ENCODE peak calls at places on chromosomes 3 and 15, in seven cellular contexts. One of them, this sample, is unnamed.

GRCh38 chr3:50562866-50563265 is 4.7 kb downstream of the C3orf18 start:
- DNase-seq in HuH-7.5: no peak
- DNase-seq in naive thymus-derived CD8-positive, alpha-beta T cell: no peak
- DNase-seq in activated CD8-positive, alpha-beta memory T cell treated with anti-CD3 and anti-CD28 coated beads, Interleukin-2, amount 50 U/mL, for 4 hours: no peak
- DNase-seq in pons: no peak
- DNase-seq in mammary epithelial cell: peak
- DNase-seq in upper lobe of right lung: no peak
- DNase-seq in this sample: no peak

GRCh38 chr3:14117468-14118399 is 6.9 kb downstream of the CHCHD4 start:
- DNase-seq in HuH-7.5: no peak
- DNase-seq in naive thymus-derived CD8-positive, alpha-beta T cell: no peak
- DNase-seq in activated CD8-positive, alpha-beta memory T cell treated with anti-CD3 and anti-CD28 coated beads, Interleukin-2, amount 50 U/mL, for 4 hours: no peak
- DNase-seq in pons: no peak
- DNase-seq in mammary epithelial cell: no peak
- DNase-seq in upper lobe of right lung: peak
- DNase-seq in this sample: no peak

GRCh38 chr3:105752791-105753415 is 115.9 kb downstream of the CBLB start:
- DNase-seq in HuH-7.5: no peak
- DNase-seq in naive thymus-derived CD8-positive, alpha-beta T cell: peak
- DNase-seq in activated CD8-positive, alpha-beta memory T cell treated with anti-CD3 and anti-CD28 coated beads, Interleukin-2, amount 50 U/mL, for 4 hours: peak
- DNase-seq in pons: no peak
- DNase-seq in mammary epithelial cell: peak
- DNase-seq in upper lobe of right lung: no peak
- DNase-seq in this sample: no peak

GRCh38 chr3:188137062-188137461 is 16.9 kb upstream of the LPP start:
- DNase-seq in HuH-7.5: no peak
- DNase-seq in naive thymus-derived CD8-positive, alpha-beta T cell: no peak
- DNase-seq in activated CD8-positive, alpha-beta memory T cell treated with anti-CD3 and anti-CD28 coated beads, Interleukin-2, amount 50 U/mL, for 4 hours: no peak
- DNase-seq in pons: no peak
- DNase-seq in mammary epithelial cell: no peak
- DNase-seq in upper lobe of right lung: no peak
- DNase-seq in this sample: no peak

GRCh38 chr3:34683851-34684250 is 885.4 kb downstream of the PDCD6IP start:
- DNase-seq in HuH-7.5: no peak
- DNase-seq in naive thymus-derived CD8-positive, alpha-beta T cell: no peak
- DNase-seq in activated CD8-positive, alpha-beta memory T cell treated with anti-CD3 and anti-CD28 coated beads, Interleukin-2, amount 50 U/mL, for 4 hours: peak
- DNase-seq in pons: peak
- DNase-seq in mammary epithelial cell: peak
- DNase-seq in upper lobe of right lung: peak
- DNase-seq in this sample: peak

GRCh38 chr3:66490214-66490613 is 10.6 kb downstream of the LRIG1 start:
- DNase-seq in HuH-7.5: no peak
- DNase-seq in naive thymus-derived CD8-positive, alpha-beta T cell: no peak
- DNase-seq in activated CD8-positive, alpha-beta memory T cell treated with anti-CD3 and anti-CD28 coated beads, Interleukin-2, amount 50 U/mL, for 4 hours: no peak
- DNase-seq in pons: no peak
- DNase-seq in mammary epithelial cell: no peak
- DNase-seq in upper lobe of right lung: no peak
- DNase-seq in this sample: no peak

GRCh38 chr3:150216041-150216811 is 191.9 kb upstream of the TSC22D2 start:
- DNase-seq in HuH-7.5: no peak
- DNase-seq in naive thymus-derived CD8-positive, alpha-beta T cell: no peak
- DNase-seq in activated CD8-positive, alpha-beta memory T cell treated with anti-CD3 and anti-CD28 coated beads, Interleukin-2, amount 50 U/mL, for 4 hours: no peak
- DNase-seq in pons: peak
- DNase-seq in mammary epithelial cell: peak
- DNase-seq in upper lobe of right lung: no peak
- DNase-seq in this sample: no peak

GRCh38 chr3:179258820-179259219 is 7.9 kb upstream of the KCNMB3 start:
- DNase-seq in HuH-7.5: no peak
- DNase-seq in naive thymus-derived CD8-positive, alpha-beta T cell: no peak
- DNase-seq in activated CD8-positive, alpha-beta memory T cell treated with anti-CD3 and anti-CD28 coated beads, Interleukin-2, amount 50 U/mL, for 4 hours: no peak
- DNase-seq in pons: no peak
- DNase-seq in mammary epithelial cell: no peak
- DNase-seq in upper lobe of right lung: no peak
- DNase-seq in this sample: no peak

GRCh38 chr3:149245738-149246451 is 24.3 kb upstream of the CP start:
- DNase-seq in HuH-7.5: no peak
- DNase-seq in naive thymus-derived CD8-positive, alpha-beta T cell: no peak
- DNase-seq in activated CD8-positive, alpha-beta memory T cell treated with anti-CD3 and anti-CD28 coated beads, Interleukin-2, amount 50 U/mL, for 4 hours: no peak
- DNase-seq in pons: peak
- DNase-seq in mammary epithelial cell: peak
- DNase-seq in upper lobe of right lung: no peak
- DNase-seq in this sample: no peak

GRCh38 chr3:181909241-181909640 is 197.5 kb downstream of the SOX2 start:
- DNase-seq in HuH-7.5: no peak
- DNase-seq in naive thymus-derived CD8-positive, alpha-beta T cell: no peak
- DNase-seq in activated CD8-positive, alpha-beta memory T cell treated with anti-CD3 and anti-CD28 coated beads, Interleukin-2, amount 50 U/mL, for 4 hours: no peak
- DNase-seq in pons: no peak
- DNase-seq in mammary epithelial cell: no peak
- DNase-seq in upper lobe of right lung: no peak
- DNase-seq in this sample: no peak

GRCh38 chr3:69161587-69162196 is 39.3 kb upstream of the LMOD3 start:
- DNase-seq in HuH-7.5: no peak
- DNase-seq in naive thymus-derived CD8-positive, alpha-beta T cell: peak
- DNase-seq in activated CD8-positive, alpha-beta memory T cell treated with anti-CD3 and anti-CD28 coated beads, Interleukin-2, amount 50 U/mL, for 4 hours: peak
- DNase-seq in pons: peak
- DNase-seq in mammary epithelial cell: peak
- DNase-seq in upper lobe of right lung: no peak
- DNase-seq in this sample: no peak

GRCh38 chr3:56787784-56788256 is 13.9 kb downstream of the ARHGEF3 start:
- DNase-seq in HuH-7.5: no peak
- DNase-seq in naive thymus-derived CD8-positive, alpha-beta T cell: no peak
- DNase-seq in activated CD8-positive, alpha-beta memory T cell treated with anti-CD3 and anti-CD28 coated beads, Interleukin-2, amount 50 U/mL, for 4 hours: peak
- DNase-seq in pons: no peak
- DNase-seq in mammary epithelial cell: no peak
- DNase-seq in upper lobe of right lung: no peak
- DNase-seq in this sample: no peak

GRCh38 chr15:29860872-29861271 is 38.6 kb upstream of the TJP1 start:
- DNase-seq in HuH-7.5: no peak
- DNase-seq in naive thymus-derived CD8-positive, alpha-beta T cell: no peak
- DNase-seq in activated CD8-positive, alpha-beta memory T cell treated with anti-CD3 and anti-CD28 coated beads, Interleukin-2, amount 50 U/mL, for 4 hours: no peak
- DNase-seq in pons: no peak
- DNase-seq in mammary epithelial cell: peak
- DNase-seq in upper lobe of right lung: no peak
- DNase-seq in this sample: no peak

GRCh38 chr3:30766522-30766921 is 127.9 kb downstream of the GADL1 start:
- DNase-seq in HuH-7.5: no peak
- DNase-seq in naive thymus-derived CD8-positive, alpha-beta T cell: no peak
- DNase-seq in activated CD8-positive, alpha-beta memory T cell treated with anti-CD3 and anti-CD28 coated beads, Interleukin-2, amount 50 U/mL, for 4 hours: no peak
- DNase-seq in pons: peak
- DNase-seq in mammary epithelial cell: no peak
- DNase-seq in upper lobe of right lung: no peak
- DNase-seq in this sample: no peak

GRCh38 chr3:126135398-126136076 is 44.8 kb downstream of the ALDH1L1 start:
- DNase-seq in HuH-7.5: no peak
- DNase-seq in naive thymus-derived CD8-positive, alpha-beta T cell: no peak
- DNase-seq in activated CD8-positive, alpha-beta memory T cell treated with anti-CD3 and anti-CD28 coated beads, Interleukin-2, amount 50 U/mL, for 4 hours: peak
- DNase-seq in pons: no peak
- DNase-seq in mammary epithelial cell: no peak
- DNase-seq in upper lobe of right lung: peak
- DNase-seq in this sample: no peak

GRCh38 chr15:69451951-69452701 is 492 bp upstream of the RPLP1 start:
- DNase-seq in HuH-7.5: peak
- DNase-seq in naive thymus-derived CD8-positive, alpha-beta T cell: no peak
- DNase-seq in activated CD8-positive, alpha-beta memory T cell treated with anti-CD3 and anti-CD28 coated beads, Interleukin-2, amount 50 U/mL, for 4 hours: no peak
- DNase-seq in pons: no peak
- DNase-seq in mammary epithelial cell: no peak
- DNase-seq in upper lobe of right lung: no peak
- DNase-seq in this sample: no peak

GRCh38 chr3:184155644-184156521 is 706 bp downstream of the DVL3 start:
- DNase-seq in HuH-7.5: no peak
- DNase-seq in naive thymus-derived CD8-positive, alpha-beta T cell: no peak
- DNase-seq in activated CD8-positive, alpha-beta memory T cell treated with anti-CD3 and anti-CD28 coated beads, Interleukin-2, amount 50 U/mL, for 4 hours: peak
- DNase-seq in pons: no peak
- DNase-seq in mammary epithelial cell: peak
- DNase-seq in upper lobe of right lung: peak
- DNase-seq in this sample: peak

GRCh38 chr3:178129109-178129508 is 407.1 kb upstream of the KCNMB2 start:
- DNase-seq in HuH-7.5: no peak
- DNase-seq in naive thymus-derived CD8-positive, alpha-beta T cell: no peak
- DNase-seq in activated CD8-positive, alpha-beta memory T cell treated with anti-CD3 and anti-CD28 coated beads, Interleukin-2, amount 50 U/mL, for 4 hours: no peak
- DNase-seq in pons: no peak
- DNase-seq in mammary epithelial cell: no peak
- DNase-seq in upper lobe of right lung: no peak
- DNase-seq in this sample: no peak

GRCh38 chr15:25795712-25796111 is 67.4 kb downstream of the ATP10A start:
- DNase-seq in HuH-7.5: no peak
- DNase-seq in naive thymus-derived CD8-positive, alpha-beta T cell: no peak
- DNase-seq in activated CD8-positive, alpha-beta memory T cell treated with anti-CD3 and anti-CD28 coated beads, Interleukin-2, amount 50 U/mL, for 4 hours: no peak
- DNase-seq in pons: no peak
- DNase-seq in mammary epithelial cell: no peak
- DNase-seq in upper lobe of right lung: peak
- DNase-seq in this sample: no peak

GRCh38 chr3:50264389-50264963 is 4.5 kb upstream of the SEMA3B start:
- DNase-seq in HuH-7.5: peak
- DNase-seq in naive thymus-derived CD8-positive, alpha-beta T cell: no peak
- DNase-seq in activated CD8-positive, alpha-beta memory T cell treated with anti-CD3 and anti-CD28 coated beads, Interleukin-2, amount 50 U/mL, for 4 hours: no peak
- DNase-seq in pons: peak
- DNase-seq in mammary epithelial cell: no peak
- DNase-seq in upper lobe of right lung: peak
- DNase-seq in this sample: peak

GRCh38 chr3:126956361-126956760 is 26.6 kb upstream of the PLXNA1 start:
- DNase-seq in HuH-7.5: no peak
- DNase-seq in naive thymus-derived CD8-positive, alpha-beta T cell: no peak
- DNase-seq in activated CD8-positive, alpha-beta memory T cell treated with anti-CD3 and anti-CD28 coated beads, Interleukin-2, amount 50 U/mL, for 4 hours: no peak
- DNase-seq in pons: no peak
- DNase-seq in mammary epithelial cell: no peak
- DNase-seq in upper lobe of right lung: peak
- DNase-seq in this sample: no peak

GRCh38 chr3:48247401-48247807 is 6.5 kb downstream of the ZNF589 start:
- DNase-seq in HuH-7.5: no peak
- DNase-seq in naive thymus-derived CD8-positive, alpha-beta T cell: no peak
- DNase-seq in activated CD8-positive, alpha-beta memory T cell treated with anti-CD3 and anti-CD28 coated beads, Interleukin-2, amount 50 U/mL, for 4 hours: no peak
- DNase-seq in pons: no peak
- DNase-seq in mammary epithelial cell: peak
- DNase-seq in upper lobe of right lung: no peak
- DNase-seq in this sample: no peak

GRCh38 chr3:109480014-109480413 is 142.7 kb upstream of the DPPA4 start:
- DNase-seq in HuH-7.5: no peak
- DNase-seq in naive thymus-derived CD8-positive, alpha-beta T cell: no peak
- DNase-seq in activated CD8-positive, alpha-beta memory T cell treated with anti-CD3 and anti-CD28 coated beads, Interleukin-2, amount 50 U/mL, for 4 hours: no peak
- DNase-seq in pons: no peak
- DNase-seq in mammary epithelial cell: no peak
- DNase-seq in upper lobe of right lung: no peak
- DNase-seq in this sample: no peak

GRCh38 chr3:111301238-111301798 is 229.7 kb downstream of the NECTIN3 start:
- DNase-seq in HuH-7.5: no peak
- DNase-seq in naive thymus-derived CD8-positive, alpha-beta T cell: no peak
- DNase-seq in activated CD8-positive, alpha-beta memory T cell treated with anti-CD3 and anti-CD28 coated beads, Interleukin-2, amount 50 U/mL, for 4 hours: no peak
- DNase-seq in pons: no peak
- DNase-seq in mammary epithelial cell: no peak
- DNase-seq in upper lobe of right lung: no peak
- DNase-seq in this sample: no peak

GRCh38 chr3:134197681-134198261 is 52.9 kb downstream of the RYK start:
- DNase-seq in HuH-7.5: peak
- DNase-seq in naive thymus-derived CD8-positive, alpha-beta T cell: no peak
- DNase-seq in activated CD8-positive, alpha-beta memory T cell treated with anti-CD3 and anti-CD28 coated beads, Interleukin-2, amount 50 U/mL, for 4 hours: no peak
- DNase-seq in pons: peak
- DNase-seq in mammary epithelial cell: peak
- DNase-seq in upper lobe of right lung: no peak
- DNase-seq in this sample: peak

GRCh38 chr3:151918253-151919029 is 45.0 kb downstream of the SUCNR1 start:
- DNase-seq in HuH-7.5: peak
- DNase-seq in naive thymus-derived CD8-positive, alpha-beta T cell: no peak
- DNase-seq in activated CD8-positive, alpha-beta memory T cell treated with anti-CD3 and anti-CD28 coated beads, Interleukin-2, amount 50 U/mL, for 4 hours: no peak
- DNase-seq in pons: peak
- DNase-seq in mammary epithelial cell: peak
- DNase-seq in upper lobe of right lung: no peak
- DNase-seq in this sample: no peak

GRCh38 chr3:28575100-28575747 is 226.6 kb upstream of the AZI2 start:
- DNase-seq in HuH-7.5: no peak
- DNase-seq in naive thymus-derived CD8-positive, alpha-beta T cell: no peak
- DNase-seq in activated CD8-positive, alpha-beta memory T cell treated with anti-CD3 and anti-CD28 coated beads, Interleukin-2, amount 50 U/mL, for 4 hours: no peak
- DNase-seq in pons: no peak
- DNase-seq in mammary epithelial cell: no peak
- DNase-seq in upper lobe of right lung: peak
- DNase-seq in this sample: no peak

GRCh38 chr3:171198781-171199472 is 172.4 kb upstream of the SLC2A2 start:
- DNase-seq in HuH-7.5: no peak
- DNase-seq in naive thymus-derived CD8-positive, alpha-beta T cell: no peak
- DNase-seq in activated CD8-positive, alpha-beta memory T cell treated with anti-CD3 and anti-CD28 coated beads, Interleukin-2, amount 50 U/mL, for 4 hours: no peak
- DNase-seq in pons: no peak
- DNase-seq in mammary epithelial cell: no peak
- DNase-seq in upper lobe of right lung: no peak
- DNase-seq in this sample: no peak

GRCh38 chr15:42364529-42364928 is 5.2 kb downstream of the CAPN3 start:
- DNase-seq in HuH-7.5: no peak
- DNase-seq in naive thymus-derived CD8-positive, alpha-beta T cell: no peak
- DNase-seq in activated CD8-positive, alpha-beta memory T cell treated with anti-CD3 and anti-CD28 coated beads, Interleukin-2, amount 50 U/mL, for 4 hours: no peak
- DNase-seq in pons: peak
- DNase-seq in mammary epithelial cell: no peak
- DNase-seq in upper lobe of right lung: no peak
- DNase-seq in this sample: no peak

GRCh38 chr3:195221015-195221853 is 49.7 kb downstream of the XXYLT1 start:
- DNase-seq in HuH-7.5: no peak
- DNase-seq in naive thymus-derived CD8-positive, alpha-beta T cell: no peak
- DNase-seq in activated CD8-positive, alpha-beta memory T cell treated with anti-CD3 and anti-CD28 coated beads, Interleukin-2, amount 50 U/mL, for 4 hours: no peak
- DNase-seq in pons: no peak
- DNase-seq in mammary epithelial cell: no peak
- DNase-seq in upper lobe of right lung: peak
- DNase-seq in this sample: no peak

GRCh38 chr3:36866358-36866757 is 78.5 kb downstream of the TRANK1 start:
- DNase-seq in HuH-7.5: no peak
- DNase-seq in naive thymus-derived CD8-positive, alpha-beta T cell: no peak
- DNase-seq in activated CD8-positive, alpha-beta memory T cell treated with anti-CD3 and anti-CD28 coated beads, Interleukin-2, amount 50 U/mL, for 4 hours: no peak
- DNase-seq in pons: no peak
- DNase-seq in mammary epithelial cell: peak
- DNase-seq in upper lobe of right lung: no peak
- DNase-seq in this sample: no peak

This sample was measured in 8988T.